ENCODE peak calls at places on chromosomes 11 and 22, in six cellular contexts. One of them, this sample, is unnamed.
A peak's percentile ranks its signal among the peaks of the same experiment; 100 is the strongest.

GRCh38 chr11:1548221-1549070 is 23.6 kb downstream of the DUSP8 start:
- DNase-seq in Kasumi-1: no peak
- DNase-seq in naive thymus-derived CD4-positive, alpha-beta T cell: no peak
- DNase-seq in A172: peak; percentile 65
- DNase-seq in cardiac muscle cell: peak; percentile 90
- DNase-seq in DND-41: no peak
- DNase-seq in this sample: no peak

GRCh38 chr22:19707347-19708322 is 6.7 kb upstream of the SEPTIN5 start:
- DNase-seq in naive thymus-derived CD4-positive, alpha-beta T cell: no peak
- DNase-seq in DND-41: no peak
- DNase-seq in cardiac muscle cell: no peak
- DNase-seq in A172: no peak
- DNase-seq in Kasumi-1: no peak
- DNase-seq in this sample: no peak

GRCh38 chr11:59680287-59681154 is 11.7 kb upstream of the PATL1 start:
- DNase-seq in naive thymus-derived CD4-positive, alpha-beta T cell: peak; percentile 50
- DNase-seq in DND-41: peak; percentile 69
- DNase-seq in A172: peak; percentile 56
- DNase-seq in Kasumi-1: peak; percentile 89
- DNase-seq in cardiac muscle cell: peak; percentile 85
- DNase-seq in this sample: peak; percentile 72

GRCh38 chr22:30285846-30286200 is 3.5 kb downstream of the CASTOR1 start:
- DNase-seq in cardiac muscle cell: no peak
- DNase-seq in DND-41: no peak
- DNase-seq in naive thymus-derived CD4-positive, alpha-beta T cell: no peak
- DNase-seq in A172: no peak
- DNase-seq in Kasumi-1: no peak
- DNase-seq in this sample: no peak

GRCh38 chr11:104678408-104678807 is 219.9 kb downstream of the CASP12 start:
- DNase-seq in Kasumi-1: no peak
- DNase-seq in DND-41: no peak
- DNase-seq in cardiac muscle cell: no peak
- DNase-seq in naive thymus-derived CD4-positive, alpha-beta T cell: no peak
- DNase-seq in A172: no peak
- DNase-seq in this sample: no peak

GRCh38 chr11:57530215-57530595 is 349 bp downstream of the TIMM10 start:
- DNase-seq in DND-41: no peak
- DNase-seq in Kasumi-1: no peak
- DNase-seq in cardiac muscle cell: no peak
- DNase-seq in naive thymus-derived CD4-positive, alpha-beta T cell: no peak
- DNase-seq in A172: no peak
- DNase-seq in this sample: no peak

GRCh38 chr22:40529817-40530216 is 106.7 kb downstream of the MRTFA start:
- DNase-seq in cardiac muscle cell: no peak
- DNase-seq in DND-41: no peak
- DNase-seq in A172: no peak
- DNase-seq in naive thymus-derived CD4-positive, alpha-beta T cell: no peak
- DNase-seq in Kasumi-1: no peak
- DNase-seq in this sample: no peak

GRCh38 chr11:13260196-13260962 is 17.2 kb upstream of the BMAL1 start:
- DNase-seq in DND-41: no peak
- DNase-seq in naive thymus-derived CD4-positive, alpha-beta T cell: no peak
- DNase-seq in Kasumi-1: no peak
- DNase-seq in A172: peak; percentile 33
- DNase-seq in cardiac muscle cell: no peak
- DNase-seq in this sample: no peak

GRCh38 chr22:36377022-36377631 is 10.6 kb downstream of the MYH9 start:
- DNase-seq in A172: no peak
- DNase-seq in cardiac muscle cell: no peak
- DNase-seq in DND-41: peak; percentile 30
- DNase-seq in naive thymus-derived CD4-positive, alpha-beta T cell: peak; percentile 85
- DNase-seq in Kasumi-1: peak; percentile 39
- DNase-seq in this sample: no peak

GRCh38 chr22:45413368-45414211 is at the start of the genes RIBC2 and SMC1B:
- DNase-seq in cardiac muscle cell: peak; percentile 81
- DNase-seq in DND-41: no peak
- DNase-seq in naive thymus-derived CD4-positive, alpha-beta T cell: peak; percentile 89
- DNase-seq in A172: no peak
- DNase-seq in Kasumi-1: peak; percentile 7
- DNase-seq in this sample: no peak

GRCh38 chr22:23225724-23226496 is 45.6 kb downstream of the BCR start:
- DNase-seq in naive thymus-derived CD4-positive, alpha-beta T cell: peak; percentile 62
- DNase-seq in Kasumi-1: no peak
- DNase-seq in cardiac muscle cell: no peak
- DNase-seq in DND-41: peak; percentile 77
- DNase-seq in A172: peak; percentile 77
- DNase-seq in this sample: no peak

GRCh38 chr11:2693851-2694261 is 5.9 kb downstream of the KCNQ1OT1 start:
- DNase-seq in A172: no peak
- DNase-seq in naive thymus-derived CD4-positive, alpha-beta T cell: no peak
- DNase-seq in cardiac muscle cell: no peak
- DNase-seq in DND-41: no peak
- DNase-seq in Kasumi-1: no peak
- DNase-seq in this sample: no peak

GRCh38 chr11:2537896-2538855 is 93.4 kb downstream of the KCNQ1 start:
- DNase-seq in Kasumi-1: no peak
- DNase-seq in DND-41: no peak
- DNase-seq in A172: no peak
- DNase-seq in cardiac muscle cell: no peak
- DNase-seq in naive thymus-derived CD4-positive, alpha-beta T cell: no peak
- DNase-seq in this sample: no peak

GRCh38 chr22:44701187-44701586 is 817 bp upstream of the PRR5 start:
- DNase-seq in A172: no peak
- DNase-seq in DND-41: no peak
- DNase-seq in naive thymus-derived CD4-positive, alpha-beta T cell: no peak
- DNase-seq in Kasumi-1: no peak
- DNase-seq in cardiac muscle cell: no peak
- DNase-seq in this sample: no peak

GRCh38 chr22:20761536-20761935 is 12.4 kb upstream of the SERPIND1 start:
- DNase-seq in Kasumi-1: no peak
- DNase-seq in DND-41: no peak
- DNase-seq in cardiac muscle cell: no peak
- DNase-seq in A172: no peak
- DNase-seq in naive thymus-derived CD4-positive, alpha-beta T cell: no peak
- DNase-seq in this sample: no peak

GRCh38 chr11:79045018-79045787 is 395.6 kb downstream of the TENM4 start:
- DNase-seq in DND-41: no peak
- DNase-seq in naive thymus-derived CD4-positive, alpha-beta T cell: no peak
- DNase-seq in cardiac muscle cell: no peak
- DNase-seq in Kasumi-1: no peak
- DNase-seq in A172: no peak
- DNase-seq in this sample: no peak

GRCh38 chr11:37449146-37449545 is 851.1 kb upstream of the RAG2 start:
- DNase-seq in Kasumi-1: peak; percentile 72
- DNase-seq in A172: peak; percentile 6
- DNase-seq in DND-41: no peak
- DNase-seq in naive thymus-derived CD4-positive, alpha-beta T cell: no peak
- DNase-seq in cardiac muscle cell: peak; percentile 64
- DNase-seq in this sample: peak; percentile 0

GRCh38 chr22:38338772-38339379 is 21.6 kb upstream of the CSNK1E start:
- DNase-seq in Kasumi-1: no peak
- DNase-seq in DND-41: peak; percentile 18
- DNase-seq in cardiac muscle cell: no peak
- DNase-seq in naive thymus-derived CD4-positive, alpha-beta T cell: no peak
- DNase-seq in A172: no peak
- DNase-seq in this sample: peak; percentile 48

GRCh38 chr11:33089776-33090175 is 50.4 kb downstream of the TCP11L1 start:
- DNase-seq in Kasumi-1: no peak
- DNase-seq in DND-41: no peak
- DNase-seq in naive thymus-derived CD4-positive, alpha-beta T cell: no peak
- DNase-seq in A172: peak; percentile 26
- DNase-seq in cardiac muscle cell: no peak
- DNase-seq in this sample: no peak

GRCh38 chr11:55357560-55358184 is 10.1 kb upstream of the OR4A15 start:
- DNase-seq in naive thymus-derived CD4-positive, alpha-beta T cell: no peak
- DNase-seq in DND-41: no peak
- DNase-seq in cardiac muscle cell: no peak
- DNase-seq in A172: no peak
- DNase-seq in Kasumi-1: no peak
- DNase-seq in this sample: no peak

GRCh38 chr11:69922596-69923111 is 103.4 kb upstream of the FGF3 start:
- DNase-seq in cardiac muscle cell: no peak
- DNase-seq in A172: no peak
- DNase-seq in naive thymus-derived CD4-positive, alpha-beta T cell: no peak
- DNase-seq in DND-41: no peak
- DNase-seq in Kasumi-1: no peak
- DNase-seq in this sample: no peak

GRCh38 chr11:35364101-35364780 is 55.1 kb downstream of the SLC1A2 start:
- DNase-seq in cardiac muscle cell: no peak
- DNase-seq in DND-41: no peak
- DNase-seq in naive thymus-derived CD4-positive, alpha-beta T cell: no peak
- DNase-seq in A172: peak; percentile 92
- DNase-seq in Kasumi-1: no peak
- DNase-seq in this sample: no peak

GRCh38 chr11:132300283-132300682 is 929.9 kb downstream of the NTM start:
- DNase-seq in A172: no peak
- DNase-seq in DND-41: peak; percentile 15
- DNase-seq in cardiac muscle cell: peak; percentile 40
- DNase-seq in Kasumi-1: no peak
- DNase-seq in naive thymus-derived CD4-positive, alpha-beta T cell: no peak
- DNase-seq in this sample: no peak

GRCh38 chr22:37273846-37274225 is 8.5 kb upstream of the CYTH4 start:
- DNase-seq in cardiac muscle cell: no peak
- DNase-seq in naive thymus-derived CD4-positive, alpha-beta T cell: no peak
- DNase-seq in Kasumi-1: no peak
- DNase-seq in A172: no peak
- DNase-seq in DND-41: no peak
- DNase-seq in this sample: no peak

GRCh38 chr22:17847360-17848078 is 73.2 kb upstream of the BID start:
- DNase-seq in Kasumi-1: no peak
- DNase-seq in DND-41: no peak
- DNase-seq in cardiac muscle cell: no peak
- DNase-seq in A172: peak; percentile 89
- DNase-seq in naive thymus-derived CD4-positive, alpha-beta T cell: no peak
- DNase-seq in this sample: no peak

GRCh38 chr11:70244698-70245097 is 25.8 kb upstream of the PPFIA1 start:
- DNase-seq in DND-41: no peak
- DNase-seq in A172: peak; percentile 97
- DNase-seq in Kasumi-1: no peak
- DNase-seq in cardiac muscle cell: no peak
- DNase-seq in naive thymus-derived CD4-positive, alpha-beta T cell: no peak
- DNase-seq in this sample: no peak

GRCh38 chr11:65402790-65403189 is 16.4 kb downstream of the FRMD8 start:
- DNase-seq in Kasumi-1: no peak
- DNase-seq in A172: no peak
- DNase-seq in naive thymus-derived CD4-positive, alpha-beta T cell: no peak
- DNase-seq in cardiac muscle cell: no peak
- DNase-seq in DND-41: no peak
- DNase-seq in this sample: no peak

GRCh38 chr11:45423036-45423435 is 136.9 kb upstream of the SYT13 start:
- DNase-seq in DND-41: no peak
- DNase-seq in A172: no peak
- DNase-seq in cardiac muscle cell: no peak
- DNase-seq in naive thymus-derived CD4-positive, alpha-beta T cell: no peak
- DNase-seq in Kasumi-1: no peak
- DNase-seq in this sample: no peak

GRCh38 chr11:117642396-117642795 is 154.6 kb downstream of the DSCAML1 start:
- DNase-seq in cardiac muscle cell: no peak
- DNase-seq in A172: no peak
- DNase-seq in DND-41: no peak
- DNase-seq in Kasumi-1: no peak
- DNase-seq in naive thymus-derived CD4-positive, alpha-beta T cell: no peak
- DNase-seq in this sample: no peak

GRCh38 chr11:60788401-60789110 is 3.4 kb downstream of the MS4A10 start:
- DNase-seq in cardiac muscle cell: no peak
- DNase-seq in naive thymus-derived CD4-positive, alpha-beta T cell: no peak
- DNase-seq in A172: no peak
- DNase-seq in DND-41: no peak
- DNase-seq in Kasumi-1: no peak
- DNase-seq in this sample: no peak

GRCh38 chr11:844693-845644 is 2.3 kb downstream of the TSPAN4 start:
- DNase-seq in A172: peak; percentile 97
- DNase-seq in Kasumi-1: peak; percentile 21
- DNase-seq in DND-41: peak; percentile 73
- DNase-seq in naive thymus-derived CD4-positive, alpha-beta T cell: no peak
- DNase-seq in cardiac muscle cell: peak; percentile 55
- DNase-seq in this sample: peak; percentile 82

GRCh38 chr11:76510060-76511047 is 65.5 kb downstream of the EMSY start:
- DNase-seq in cardiac muscle cell: no peak
- DNase-seq in A172: no peak
- DNase-seq in DND-41: no peak
- DNase-seq in Kasumi-1: no peak
- DNase-seq in naive thymus-derived CD4-positive, alpha-beta T cell: no peak
- DNase-seq in this sample: no peak

GRCh38 chr22:42452456-42452855 is 20.3 kb upstream of the NFAM1 start:
- DNase-seq in Kasumi-1: no peak
- DNase-seq in naive thymus-derived CD4-positive, alpha-beta T cell: no peak
- DNase-seq in DND-41: no peak
- DNase-seq in A172: no peak
- DNase-seq in cardiac muscle cell: no peak
- DNase-seq in this sample: no peak

GRCh38 chr11:4074266-4074665 is 20.3 kb upstream of the RRM1 start:
- DNase-seq in cardiac muscle cell: no peak
- DNase-seq in Kasumi-1: no peak
- DNase-seq in naive thymus-derived CD4-positive, alpha-beta T cell: no peak
- DNase-seq in A172: no peak
- DNase-seq in DND-41: no peak
- DNase-seq in this sample: no peak

GRCh38 chr22:29773233-29773632 is 6.1 kb downstream of the UQCR10 start:
- DNase-seq in naive thymus-derived CD4-positive, alpha-beta T cell: no peak
- DNase-seq in A172: peak; percentile 59
- DNase-seq in DND-41: no peak
- DNase-seq in cardiac muscle cell: no peak
- DNase-seq in Kasumi-1: no peak
- DNase-seq in this sample: no peak

GRCh38 chr11:84036664-84037194 is 750.6 kb upstream of the CCDC90B start:
- DNase-seq in naive thymus-derived CD4-positive, alpha-beta T cell: no peak
- DNase-seq in A172: no peak
- DNase-seq in Kasumi-1: no peak
- DNase-seq in DND-41: no peak
- DNase-seq in cardiac muscle cell: no peak
- DNase-seq in this sample: no peak

GRCh38 chr11:61567286-61568061 is 13.4 kb downstream of the SYT7 start:
- DNase-seq in naive thymus-derived CD4-positive, alpha-beta T cell: peak; percentile 73
- DNase-seq in Kasumi-1: peak; percentile 85
- DNase-seq in A172: peak; percentile 50
- DNase-seq in cardiac muscle cell: peak; percentile 94
- DNase-seq in DND-41: peak; percentile 86
- DNase-seq in this sample: peak; percentile 58

GRCh38 chr11:36367806-36368680 is 72.0 kb downstream of the PRR5L start:
- DNase-seq in naive thymus-derived CD4-positive, alpha-beta T cell: no peak
- DNase-seq in Kasumi-1: no peak
- DNase-seq in cardiac muscle cell: no peak
- DNase-seq in DND-41: no peak
- DNase-seq in A172: no peak
- DNase-seq in this sample: no peak

GRCh38 chr11:86574493-86575207 is 97.8 kb downstream of the ME3 start:
- DNase-seq in A172: no peak
- DNase-seq in cardiac muscle cell: no peak
- DNase-seq in naive thymus-derived CD4-positive, alpha-beta T cell: no peak
- DNase-seq in Kasumi-1: no peak
- DNase-seq in DND-41: no peak
- DNase-seq in this sample: no peak